ENCODE peak calls at places on chromosomes 13 and 19, in four cellular contexts. One of them, this sample, is unnamed.

GRCh38 chr19:40691421-40692211 is 1.2 kb upstream of the NUMBL start:
- DNase-seq in AG04449: no peak
- DNase-seq in body of pancreas: peak
- DNase-seq in fibroblast of lung: peak
- DNase-seq in this sample: no peak

GRCh38 chr13:109704771-109705628 is 81.4 kb downstream of the IRS2 start:
- DNase-seq in AG04449: no peak
- DNase-seq in body of pancreas: peak
- DNase-seq in fibroblast of lung: no peak
- DNase-seq in this sample: no peak

GRCh38 chr19:58328999-58329398 is 2.2 kb downstream of the ZSCAN22 start:
- DNase-seq in AG04449: no peak
- DNase-seq in body of pancreas: no peak
- DNase-seq in fibroblast of lung: no peak
- DNase-seq in this sample: no peak

GRCh38 chr13:114005206-114005720 is 31.4 kb upstream of the C13orf46 start:
- DNase-seq in AG04449: no peak
- DNase-seq in body of pancreas: no peak
- DNase-seq in fibroblast of lung: no peak
- DNase-seq in this sample: no peak

GRCh38 chr19:56053596-56053995 is 67.0 kb downstream of the NLRP5 start:
- DNase-seq in AG04449: no peak
- DNase-seq in body of pancreas: no peak
- DNase-seq in fibroblast of lung: no peak
- DNase-seq in this sample: no peak

GRCh38 chr19:2798733-2799132 is 13.4 kb downstream of the THOP1 start:
- DNase-seq in AG04449: no peak
- DNase-seq in body of pancreas: peak
- DNase-seq in fibroblast of lung: no peak
- DNase-seq in this sample: no peak

GRCh38 chr19:54142166-54142780 is 4.7 kb downstream of the CNOT3 start:
- DNase-seq in AG04449: no peak
- DNase-seq in body of pancreas: no peak
- DNase-seq in fibroblast of lung: peak
- DNase-seq in this sample: no peak

GRCh38 chr19:18390075-18390909 is 4.3 kb downstream of the GDF15 start:
- DNase-seq in AG04449: no peak
- DNase-seq in body of pancreas: no peak
- DNase-seq in fibroblast of lung: no peak
- DNase-seq in this sample: no peak

GRCh38 chr13:61148691-61149332 is 266.8 kb downstream of the PCDH20 start:
- DNase-seq in AG04449: no peak
- DNase-seq in body of pancreas: no peak
- DNase-seq in fibroblast of lung: peak
- DNase-seq in this sample: no peak

GRCh38 chr13:24671367-24672117 is 8.7 kb upstream of the ATP12A start:
- DNase-seq in AG04449: peak
- DNase-seq in body of pancreas: peak
- DNase-seq in fibroblast of lung: peak
- DNase-seq in this sample: peak

GRCh38 chr13:67402546-67402945 is 172.4 kb upstream of the PCDH9 start:
- DNase-seq in AG04449: no peak
- DNase-seq in body of pancreas: no peak
- DNase-seq in fibroblast of lung: peak
- DNase-seq in this sample: no peak

GRCh38 chr13:44874176-44874575 is 115.1 kb downstream of the NUFIP1 start:
- DNase-seq in AG04449: no peak
- DNase-seq in body of pancreas: no peak
- DNase-seq in fibroblast of lung: no peak
- DNase-seq in this sample: no peak

GRCh38 chr19:36213793-36214387 is 575 bp downstream of the ZNF565 start:
- DNase-seq in AG04449: no peak
- DNase-seq in body of pancreas: peak
- DNase-seq in fibroblast of lung: peak
- DNase-seq in this sample: peak

GRCh38 chr13:44044544-44045178 is 165.0 kb downstream of the LACC1 start:
- DNase-seq in AG04449: no peak
- DNase-seq in body of pancreas: no peak
- DNase-seq in fibroblast of lung: peak
- DNase-seq in this sample: no peak

GRCh38 chr13:44011036-44011435 is 131.3 kb downstream of the LACC1 start:
- DNase-seq in AG04449: no peak
- DNase-seq in body of pancreas: no peak
- DNase-seq in fibroblast of lung: peak
- DNase-seq in this sample: no peak

DNA sequence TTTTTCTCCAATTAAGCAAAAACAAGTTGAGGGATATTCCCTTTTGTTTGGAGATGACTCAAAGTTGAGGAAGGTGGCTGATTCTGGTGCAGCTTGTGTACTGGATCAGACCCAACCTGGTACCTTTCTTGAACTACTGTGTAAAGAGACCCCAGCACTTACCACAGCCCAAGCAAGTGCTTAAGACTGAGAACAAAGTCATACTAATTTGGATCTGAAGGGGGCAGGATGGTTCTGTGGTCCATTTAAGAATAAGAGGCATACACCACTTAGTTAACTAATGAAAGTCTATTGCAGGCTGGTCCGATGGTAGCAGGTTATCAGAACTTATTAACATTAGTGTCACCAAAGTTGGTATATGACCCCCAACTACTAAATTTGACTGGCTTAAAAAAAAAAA is 6.3 kb downstream of the THSD1 start:
- DNase-seq in AG04449: no peak
- DNase-seq in body of pancreas: no peak
- DNase-seq in fibroblast of lung: no peak
- DNase-seq in this sample: no peak
- TF ChIP-seq CTCF in AG04449: no peak
- TF ChIP-seq CTCF in body of pancreas: no peak
- TF ChIP-seq CTCF in fibroblast of lung: peak
- TF ChIP-seq CTCF in this sample: no peak

GRCh38 chr19:6801397-6802086 is 29.0 kb downstream of the VAV1 start:
- DNase-seq in AG04449: no peak
- DNase-seq in body of pancreas: peak
- DNase-seq in fibroblast of lung: peak
- DNase-seq in this sample: no peak

GRCh38 chr19:6800991-6801396 is 28.5 kb downstream of the VAV1 start:
- DNase-seq in AG04449: peak
- DNase-seq in body of pancreas: no peak
- DNase-seq in fibroblast of lung: peak
- DNase-seq in this sample: peak

GRCh38 chr19:6806488-6806887 is 34.0 kb downstream of the VAV1 start:
- DNase-seq in AG04449: no peak
- DNase-seq in body of pancreas: no peak
- DNase-seq in fibroblast of lung: no peak
- DNase-seq in this sample: no peak

GRCh38 chr19:6803036-6803404 is 30.5 kb downstream of the VAV1 start:
- DNase-seq in AG04449: no peak
- DNase-seq in body of pancreas: peak
- DNase-seq in fibroblast of lung: no peak
- DNase-seq in this sample: no peak

GRCh38 chr19:6802336-6803035 is 30.0 kb downstream of the VAV1 start:
- DNase-seq in AG04449: no peak
- DNase-seq in body of pancreas: peak
- DNase-seq in fibroblast of lung: no peak
- DNase-seq in this sample: no peak
- TF ChIP-seq CTCF in AG04449: no peak
- TF ChIP-seq CTCF in body of pancreas: no peak
- TF ChIP-seq CTCF in fibroblast of lung: no peak
- TF ChIP-seq CTCF in this sample: no peak

GRCh38 chr13:95301947-95302386 is 716 bp upstream of the ABCC4 start:
- DNase-seq in AG04449: no peak
- DNase-seq in body of pancreas: no peak
- DNase-seq in fibroblast of lung: no peak
- DNase-seq in this sample: no peak
- TF ChIP-seq CTCF in AG04449: no peak
- TF ChIP-seq CTCF in body of pancreas: no peak
- TF ChIP-seq CTCF in fibroblast of lung: no peak
- TF ChIP-seq CTCF in this sample: peak

GRCh38 chr13:91745962-91746361 is 347.5 kb downstream of the GPC5 start:
- DNase-seq in AG04449: no peak
- DNase-seq in body of pancreas: no peak
- DNase-seq in fibroblast of lung: no peak
- DNase-seq in this sample: no peak

GRCh38 chr13:91741925-91742324 is 343.5 kb downstream of the GPC5 start:
- DNase-seq in AG04449: no peak
- DNase-seq in body of pancreas: no peak
- DNase-seq in fibroblast of lung: no peak
- DNase-seq in this sample: no peak

GRCh38 chr13:91740811-91741210 is 342.4 kb downstream of the GPC5 start:
- DNase-seq in AG04449: no peak
- DNase-seq in body of pancreas: no peak
- DNase-seq in fibroblast of lung: no peak
- DNase-seq in this sample: no peak

GRCh38 chr13:91747164-91747563 is 348.7 kb downstream of the GPC5 start:
- DNase-seq in AG04449: no peak
- DNase-seq in body of pancreas: no peak
- DNase-seq in fibroblast of lung: no peak
- DNase-seq in this sample: no peak

GRCh38 chr13:91744284-91744683 is 345.9 kb downstream of the GPC5 start:
- DNase-seq in AG04449: no peak
- DNase-seq in body of pancreas: no peak
- DNase-seq in fibroblast of lung: no peak
- DNase-seq in this sample: no peak
- TF ChIP-seq CTCF in AG04449: no peak
- TF ChIP-seq CTCF in body of pancreas: no peak
- TF ChIP-seq CTCF in fibroblast of lung: no peak
- TF ChIP-seq CTCF in this sample: no peak

This sample was measured in AG10803.